ENCODE peak calls at places on chromosomes 7 and 10, in four cellular contexts. E is A549, C is WTC11, X is SK-N-SH. O is an unnamed sample.

GRCh38 chr7:100380180-100380579 is 6.9 kb downstream of the PILRA start:
- DNase-seq in E (no peak), C (no peak), X (no peak), O (no peak)

GRCh38 chr7:101099969-101100781 is 14.9 kb downstream of the TRIM56 start:
- DNase-seq in E (peak), C (peak), X (peak), O (peak)

GRCh38 chr7:77326131-77326530 is 90.0 kb downstream of the GSAP start:
- DNase-seq in E (no peak), X (no peak), C (no peak), O (no peak)

GRCh38 chr7:117652943-117653700 is 173.3 kb downstream of the CFTR start:
- DNase-seq in C (no peak), E (no peak), X (no peak), O (no peak)

GRCh38 chr10:77873558-77874380 is 52.8 kb downstream of the DLG5 start:
- DNase-seq in X (no peak), E (peak), C (no peak), O (peak)

GRCh38 chr10:61904711-61905445 is 3.4 kb downstream of the ARID5B start:
- DNase-seq in C (no peak), E (peak), X (peak), O (no peak)

GRCh38 chr7:138074540-138074939 is 1.7 kb upstream of the AKR1D1 start:
- DNase-seq in C (no peak), X (no peak), E (no peak), O (no peak)

GRCh38 chr10:104795411-104795810 is 154.3 kb downstream of the SORCS3 start:
- DNase-seq in C (no peak), X (no peak), E (no peak), O (no peak)

GRCh38 chr7:132430863-132431822 is 145.1 kb downstream of the PLXNA4 start:
- DNase-seq in C (no peak), E (peak), X (peak), O (no peak)

GRCh38 chr10:131842351-131843088 is 58.3 kb upstream of the PPP2R2D start:
- DNase-seq in C (no peak), X (no peak), E (no peak), O (no peak)
- TF ChIP-seq MAX in C (no peak), X (no peak), E (no peak), O (no peak)

GRCh38 chr10:114391599-114391998 is 12.7 kb downstream of the AFAP1L2 start:
- DNase-seq in E (no peak), C (no peak), X (no peak), O (no peak)

GRCh38 chr10:114394531-114394930 is 9.8 kb downstream of the AFAP1L2 start:
- DNase-seq in X (no peak), C (no peak), E (no peak), O (no peak)

GRCh38 chr10:114393886-114394285 is 10.4 kb downstream of the AFAP1L2 start:
- DNase-seq in C (no peak), X (no peak), E (no peak), O (no peak)

GRCh38 chr10:114393482-114393881 is 10.8 kb downstream of the AFAP1L2 start:
- DNase-seq in E (no peak), X (no peak), C (no peak), O (no peak)

GRCh38 chr10:114392112-114392835 is 12.0 kb downstream of the AFAP1L2 start:
- DNase-seq in X (no peak), C (no peak), E (no peak), O (no peak)
- TF ChIP-seq MAX in X (no peak), C (no peak), E (no peak), O (no peak)

GRCh38 chr7:158525648-158526484 is 61.8 kb downstream of the PTPRN2 start:
- DNase-seq in C (peak), X (no peak), E (no peak), O (no peak)
- TF ChIP-seq MAX in C (no peak), X (no peak), E (no peak), O (no peak)

GRCh38 chr7:15925608-15926007 is 239.1 kb upstream of the MEOX2 start:
- DNase-seq in E (no peak), C (no peak), X (no peak), O (no peak)

GRCh38 chr7:15920953-15921352 is 234.5 kb upstream of the MEOX2 start:
- DNase-seq in X (no peak), E (no peak), C (no peak), O (no peak)

GRCh38 chr7:15924910-15925309 is 238.4 kb upstream of the MEOX2 start:
- DNase-seq in E (no peak), C (no peak), X (no peak), O (no peak)

GRCh38 chr7:15922002-15922401 is 235.5 kb upstream of the MEOX2 start:
- DNase-seq in C (no peak), E (no peak), X (no peak), O (no peak)

GRCh38 chr7:15921576-15921975 is 235.1 kb upstream of the MEOX2 start:
- DNase-seq in E (no peak), C (no peak), X (no peak), O (no peak)
- TF ChIP-seq MAX in E (no peak), C (no peak), X (no peak), O (no peak)

GRCh38 chr7:158827411-158828342 is 1.6 kb downstream of the ESYT2 start:
- DNase-seq in C (no peak), E (peak), X (no peak), O (no peak)
- TF ChIP-seq MAX in C (no peak), E (no peak), X (no peak), O (peak)

DNA sequence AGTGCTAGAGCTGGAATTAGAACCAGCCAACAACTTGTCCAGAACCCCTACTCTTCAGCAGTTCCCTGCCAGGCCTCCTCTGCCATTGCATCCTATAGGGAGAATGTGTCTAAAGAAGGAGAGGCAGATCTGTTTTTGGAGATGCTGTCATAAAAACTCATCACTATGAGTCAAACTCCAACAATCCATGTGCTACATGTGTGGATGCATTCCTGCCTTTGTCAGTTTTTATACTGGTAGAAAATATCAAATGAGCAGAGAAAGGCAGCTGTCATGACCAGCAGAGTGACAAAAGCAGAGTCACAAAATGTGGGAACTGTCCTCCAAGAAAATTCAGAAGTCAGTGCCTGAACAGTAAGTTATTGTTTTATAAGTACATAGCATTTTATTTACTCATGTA is 93.0 kb downstream of the ABLIM1 start:
- DNase-seq in X (no peak), C (no peak), E (no peak), O (no peak)
- TF ChIP-seq MAX in X (no peak), C (no peak), E (no peak), O (no peak)

GRCh38 chr10:44301781-44302400 is 83.0 kb downstream of the CXCL12 start:
- DNase-seq in X (no peak), E (no peak), C (no peak), O (no peak)
- TF ChIP-seq MAX in X (no peak), E (no peak), C (no peak), O (no peak)

GRCh38 chr10:50417486-50417905 is 166.2 kb upstream of the ASAH2 start:
- DNase-seq in C (no peak), X (peak), E (peak), O (no peak)

GRCh38 chr10:50419756-50420155 is 168.4 kb upstream of the ASAH2 start:
- DNase-seq in C (no peak), X (no peak), E (no peak), O (no peak)

GRCh38 chr10:50419091-50419490 is 167.8 kb upstream of the ASAH2 start:
- DNase-seq in C (no peak), X (no peak), E (no peak), O (no peak)

GRCh38 chr10:50416885-50417284 is 165.6 kb upstream of the ASAH2 start:
- DNase-seq in C (no peak), E (no peak), X (no peak), O (no peak)

GRCh38 chr10:50417906-50418697 is 166.8 kb upstream of the ASAH2 start:
- DNase-seq in C (peak), E (peak), X (peak), O (peak)
- TF ChIP-seq MAX in C (no peak), E (peak), X (no peak), O (peak)

GRCh38 chr7:144814326-144814725 is 21.5 kb downstream of the TPK1 start:
- DNase-seq in X (no peak), C (no peak), E (no peak), O (no peak)
- TF ChIP-seq MAX in X (no peak), C (no peak), E (no peak), O (no peak)